ENCODE peak calls at places on chromosome 15, in nine cellular contexts. N is suprapubic skin, Z is transverse colon, X is GM12892, I is K562, R is HL-60, T is GM12891, Q is stomach, O is breast epithelium. H is an unnamed sample.

GRCh38 chr15:67832965-67833503 is 6.8 kb downstream of the RNU6-1 start:
- DNase-seq in T (no peak), I (no peak), N (no peak), O (no peak), Z (no peak), X (no peak), R (no peak), Q (no peak), H (no peak)

GRCh38 chr15:57555270-57555669 is 36.4 kb upstream of the MYZAP start:
- DNase-seq in X (no peak), Z (no peak), N (no peak), I (no peak), T (no peak), Q (no peak), R (no peak), O (no peak), H (no peak)

GRCh38 chr15:42137461-42138261 is 18.8 kb downstream of the PLA2G4F start:
- DNase-seq in I (peak; percentile 65), N (peak; percentile 44), Z (no peak), O (no peak), X (no peak), T (no peak), R (peak; percentile 51), Q (peak; percentile 25), H (no peak)

GRCh38 chr15:57655809-57656208 is 50.7 kb upstream of the POLR2M start:
- DNase-seq in X (no peak), N (no peak), T (no peak), Z (no peak), Q (no peak), R (no peak), I (no peak), O (no peak), H (no peak)

GRCh38 chr15:34436956-34437442 is 609 bp downstream of the GOLGA8A start:
- DNase-seq in T (peak; percentile 52), I (peak; percentile 74), R (peak; percentile 24), N (no peak), O (no peak), Q (peak; percentile 28), Z (peak; percentile 39), X (peak; percentile 23), H (no peak)

GRCh38 chr15:65583701-65584100 is 27.2 kb downstream of the INTS14 start:
- DNase-seq in Q (no peak), R (no peak), X (peak; percentile 27), O (no peak), I (no peak), Z (peak; percentile 13), N (no peak), T (peak; percentile 34), H (no peak)

GRCh38 chr15:91148243-91148642 is 48.2 kb downstream of the SV2B start:
- DNase-seq in R (no peak), X (no peak), N (no peak), O (no peak), T (no peak), Q (no peak), Z (no peak), I (no peak), H (no peak)

GRCh38 chr15:48627260-48627969 is 18.1 kb downstream of the FBN1 start:
- DNase-seq in X (no peak), R (no peak), Q (no peak), I (no peak), O (no peak), T (no peak), N (no peak), Z (no peak), H (no peak)

GRCh38 chr15:74782596-74783071 is 754 bp downstream of the CSK start:
- DNase-seq in O (no peak), N (no peak), Q (no peak), Z (no peak), R (no peak), I (no peak), X (no peak), T (no peak), H (no peak)

GRCh38 chr15:100002787-100003536 is 269.7 kb upstream of the LYSMD4 start:
- DNase-seq in I (no peak), Z (no peak), N (no peak), T (no peak), X (no peak), O (no peak), R (no peak), Q (no peak), H (no peak)

GRCh38 chr15:101003076-101003475 is 83.9 kb downstream of the LRRK1 start:
- DNase-seq in I (no peak), Q (no peak), T (no peak), N (no peak), Z (peak; percentile 3), X (no peak), R (peak; percentile 69), O (no peak), H (no peak)

GRCh38 chr15:67108122-67108871 is 42.9 kb downstream of the SMAD3 start:
- DNase-seq in N (no peak), T (no peak), O (no peak), X (no peak), Q (no peak), Z (no peak), R (peak; percentile 53), I (no peak), H (no peak)

GRCh38 chr15:96332854-96333193 is 2.3 kb downstream of the NR2F2 start:
- DNase-seq in Z (no peak), T (no peak), R (no peak), O (no peak), Q (no peak), I (no peak), N (no peak), X (no peak), H (no peak)

GRCh38 chr15:96333194-96334016 is 2.9 kb downstream of the NR2F2 start:
- DNase-seq in I (peak; percentile 46), Q (no peak), R (peak; percentile 44), Z (peak; percentile 20), X (no peak), N (peak; percentile 71), O (no peak), T (no peak), H (no peak)

GRCh38 chr15:96331141-96331941 is 841 bp downstream of the NR2F2 start:
- DNase-seq in Q (no peak), R (peak; percentile 62), N (no peak), Z (no peak), I (peak; percentile 64), T (no peak), X (no peak), O (no peak), H (no peak)

GRCh38 chr15:96330450-96331140 is at the start of gene NR2F2:
- DNase-seq in N (peak; percentile 95), O (peak; percentile 95), Z (peak; percentile 94), X (peak; percentile 53), T (peak; percentile 73), R (peak; percentile 93), Q (peak; percentile 98), I (peak; percentile 99), H (peak; percentile 98)

GRCh38 chr15:96331942-96332853 is 1.7 kb downstream of the NR2F2 start:
- DNase-seq in R (peak; percentile 72), Z (peak; percentile 41), X (no peak), Q (no peak), I (peak; percentile 76), T (no peak), O (no peak), N (no peak), H (no peak)
- TF ChIP-seq POLR2AphosphoS5 in R (peak; percentile 92), Z (no peak), X (no peak), Q (no peak), I (no peak), T (no peak), O (no peak), N (no peak), H (no peak)

DNA sequence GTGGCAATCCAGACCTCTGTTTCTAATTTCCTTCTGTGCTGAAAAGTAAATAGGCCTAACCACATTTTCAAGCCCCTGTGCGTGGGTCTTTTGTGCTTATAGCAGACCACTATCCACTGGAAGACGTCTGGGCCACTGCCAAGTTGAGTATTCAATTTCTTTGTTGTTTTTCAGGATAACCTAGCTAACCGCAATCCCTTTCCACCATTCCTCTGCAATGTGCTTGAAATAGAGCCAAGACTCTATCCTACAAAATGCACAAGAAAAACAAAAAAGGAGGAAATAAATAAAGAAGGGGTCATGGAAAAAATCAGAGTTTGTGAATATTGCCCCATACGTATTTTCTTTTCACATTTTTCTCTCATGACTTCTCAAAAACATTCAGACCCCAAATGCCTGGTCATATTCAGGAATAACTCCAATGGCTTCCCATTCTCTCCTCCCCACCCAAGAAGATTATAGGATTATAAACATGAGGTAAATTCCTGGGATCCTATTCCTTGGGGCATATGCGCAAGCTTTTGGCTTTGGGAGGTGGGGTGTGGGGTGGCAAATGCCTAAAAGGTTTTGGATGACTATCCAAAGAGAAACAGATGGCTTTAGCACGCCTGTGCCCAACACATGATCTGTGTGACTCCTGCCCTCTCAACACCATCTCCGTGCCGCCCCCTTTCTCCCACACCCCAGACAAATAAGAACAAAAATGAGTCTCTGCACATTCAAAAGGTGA is 217.9 kb upstream of the THBS1 start:
- DNase-seq in R (no peak), O (no peak), Q (no peak), N (no peak), X (no peak), Z (no peak), T (no peak), I (no peak), H (no peak)
- TF ChIP-seq POLR2AphosphoS5 in R (no peak), O (no peak), Q (no peak), N (no peak), X (no peak), Z (no peak), T (no peak), I (no peak), H (no peak)

GRCh38 chr15:63487076-63487757 is 17.2 kb upstream of the USP3 start:
- DNase-seq in Z (peak; percentile 95), Q (peak; percentile 95), I (peak; percentile 90), O (peak; percentile 90), R (peak; percentile 91), X (peak; percentile 71), T (no peak), N (peak; percentile 94), H (peak; percentile 86)
- TF ChIP-seq POLR2AphosphoS5 in Z (no peak), Q (no peak), I (no peak), O (no peak), R (no peak), X (no peak), T (no peak), N (no peak), H (peak; percentile 56)

DNA sequence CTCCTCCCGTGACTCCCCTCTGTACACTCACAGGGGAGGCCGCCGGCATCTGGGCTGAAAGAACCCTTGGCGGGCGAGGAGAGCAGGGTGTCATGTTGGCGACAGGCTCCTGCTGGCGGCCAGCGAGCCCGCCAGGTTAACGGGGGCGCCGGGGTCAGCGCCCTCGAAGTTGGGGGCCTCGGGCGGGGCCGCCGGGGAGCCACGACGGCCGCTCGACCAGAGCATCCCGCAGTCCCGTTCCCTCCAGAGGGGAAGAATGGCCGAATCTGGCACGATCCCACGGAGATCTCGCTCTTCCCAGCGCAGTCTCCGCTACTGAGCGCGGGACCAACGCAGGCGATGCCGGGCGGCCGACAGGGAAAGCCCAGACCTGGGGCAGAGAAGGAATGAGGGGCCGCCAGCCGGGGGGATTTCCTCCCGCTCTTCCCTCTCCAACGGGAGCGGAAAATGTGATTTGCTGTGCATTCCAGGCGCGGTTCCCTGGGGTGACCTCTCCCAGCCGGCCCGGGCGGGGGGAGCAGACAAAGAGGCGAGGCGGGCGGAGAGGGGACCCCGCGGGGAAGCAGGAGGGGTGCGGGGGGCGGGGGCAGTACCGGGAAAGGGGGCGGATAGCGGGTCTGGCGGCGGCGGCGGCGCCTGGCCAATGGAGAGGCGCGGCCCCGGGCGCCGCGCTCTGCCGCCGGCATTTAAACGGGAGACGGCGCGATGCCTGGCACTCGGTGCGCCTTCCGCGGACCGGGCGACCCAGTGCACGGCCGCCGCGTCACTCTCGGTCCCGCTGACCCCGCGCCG is at the start of gene GREM1:
- DNase-seq in T (peak; percentile 24), X (no peak), Q (no peak), N (peak; percentile 73), O (no peak), R (no peak), I (no peak), Z (peak; percentile 17), H (no peak)
- TF ChIP-seq POLR2AphosphoS5 in T (no peak), X (no peak), Q (no peak), N (no peak), O (no peak), R (no peak), I (no peak), Z (no peak), H (no peak)